ENCODE peak calls at places on chromosome 1, in four cellular contexts. K is RCC 7860, D is NCI-H2171 treated with DMSO at 0.1 percent for 48 hours, W is H9. P is an unnamed sample.
A peak's percentile ranks its signal among the peaks of the same experiment; 100 is the strongest.

GRCh38 chr1:111441573-111442192 is 7.4 kb downstream of the WDR77 start:
- DNase-seq in K (no peak), W (peak; percentile 76), D (no peak), P (no peak)

GRCh38 chr1:33297911-33298622 is 22.8 kb downstream of the A3GALT2 start:
- DNase-seq in D (no peak), K (no peak), W (no peak), P (no peak)

GRCh38 chr1:114062646-114063045 is 83.4 kb downstream of the OLFML3 start:
- DNase-seq in D (no peak), W (no peak), K (no peak), P (no peak)

GRCh38 chr1:26582053-26582835 is 52.7 kb downstream of the RPS6KA1 start:
- DNase-seq in W (no peak), K (peak; percentile 56), D (no peak), P (no peak)

GRCh38 chr1:36872126-36872754 is 162.1 kb downstream of the GRIK3 start:
- DNase-seq in K (no peak), W (no peak), D (no peak), P (no peak)

GRCh38 chr1:7481194-7481593 is 289.9 kb upstream of the VAMP3 start:
- DNase-seq in D (no peak), K (no peak), W (no peak), P (no peak)

GRCh38 chr1:204647114-204647804 is 38.3 kb downstream of the LRRN2 start:
- DNase-seq in D (peak; percentile 19), K (peak; percentile 60), W (peak; percentile 65), P (peak; percentile 52)

GRCh38 chr1:99347041-99347684 is 82.9 kb downstream of the PLPPR4 start:
- DNase-seq in W (no peak), D (no peak), K (no peak), P (no peak)